ENCODE peak calls at places on chromosomes 5 and 9, in five cellular contexts. Y is T-helper 9 cell, O is osteocyte, V is cardiac fibroblast, K is kidney tubule cell. T is an unnamed sample.

GRCh38 chr9:134378901-134379338 is 52.7 kb downstream of the RXRA start:
- DNase-seq in Y (no peak), O (peak), V (peak), K (no peak), T (peak)

GRCh38 chr5:96502247-96502646 is 69.2 kb upstream of the PCSK1 start:
- DNase-seq in Y (no peak), O (no peak), V (no peak), K (no peak), T (no peak)

GRCh38 chr5:2299388-2300220 is 416.9 kb upstream of the IRX4 start:
- DNase-seq in Y (no peak), O (no peak), V (no peak), K (no peak), T (no peak)

GRCh38 chr9:16136961-16137360 is 584.1 kb downstream of the CCDC171 start:
- DNase-seq in Y (no peak), O (no peak), V (peak), K (no peak), T (peak)

GRCh38 chr9:131807131-131807990 is 67.5 kb upstream of the RAPGEF1 start:
- DNase-seq in Y (no peak), O (no peak), V (no peak), K (no peak), T (no peak)

GRCh38 chr9:71820516-71820915 is 52.2 kb upstream of the CEMIP2 start:
- DNase-seq in Y (no peak), O (no peak), V (peak), K (no peak), T (peak)

GRCh38 chr9:137825324-137825991 is 52.1 kb upstream of the CACNA1B start:
- DNase-seq in Y (no peak), O (no peak), V (no peak), K (no peak), T (no peak)

GRCh38 chr9:107293555-107294085 is 10.5 kb downstream of the RAD23B start:
- DNase-seq in Y (no peak), O (no peak), V (no peak), K (no peak), T (no peak)

GRCh38 chr9:113011911-113012381 is at the start of gene ZNF883:
- DNase-seq in Y (no peak), O (no peak), V (peak), K (peak), T (peak)

GRCh38 chr5:10536931-10537579 is 26.8 kb upstream of the ANKRD33B start:
- DNase-seq in Y (no peak), O (no peak), V (peak), K (no peak), T (no peak)

GRCh38 chr5:157387683-157388093 is 72.3 kb upstream of the NIPAL4 start:
- DNase-seq in Y (no peak), O (peak), V (peak), K (peak), T (peak)

GRCh38 chr5:133251296-133252132 is 199.7 kb downstream of the HSPA4 start:
- DNase-seq in Y (no peak), O (no peak), V (no peak), K (peak), T (no peak)

GRCh38 chr5:112923148-112923917 is 1.3 kb upstream of the REEP5 start:
- DNase-seq in Y (peak), O (no peak), V (no peak), K (no peak), T (no peak)

GRCh38 chr5:136656811-136657210 is 291.5 kb upstream of the TRPC7 start:
- DNase-seq in Y (no peak), O (no peak), V (no peak), K (peak), T (peak)

T was measured in fibroblast of pulmonary artery.